ENCODE peak calls at places on chromosome 2, in five cellular contexts. Z, X, A, T and P are unnamed samples.

GRCh38 chr2:147330925-147331324 is 513.9 kb upstream of the ACVR2A start:
- DNase-seq in T (no peak), Z (no peak), X (no peak), A (no peak), P (no peak)

GRCh38 chr2:47078541-47079482 is 76.3 kb downstream of the STPG4 start:
- DNase-seq in T (no peak), A (no peak), Z (no peak), X (no peak), P (no peak)

GRCh38 chr2:101580528-101580927 is 105.6 kb upstream of the RFX8 start:
- DNase-seq in Z (no peak), X (no peak), T (no peak), A (no peak), P (no peak)

GRCh38 chr2:122531803-122532344 is 776.4 kb downstream of the TSN start:
- DNase-seq in T (peak), X (no peak), A (no peak), Z (no peak), P (no peak)

GRCh38 chr2:186641807-186642321 is 52.0 kb upstream of the FAM171B start:
- DNase-seq in T (peak), X (no peak), A (no peak), Z (peak), P (peak)

GRCh38 chr2:72134408-72134996 is 13.2 kb downstream of the CYP26B1 start:
- DNase-seq in Z (no peak), X (no peak), A (no peak), T (no peak), P (no peak)

GRCh38 chr2:112006076-112006410 is 49.0 kb upstream of the TMEM87B start:
- DNase-seq in T (no peak), Z (no peak), X (no peak), A (no peak), P (peak)

GRCh38 chr2:9518780-9519179 is 36.9 kb downstream of the ADAM17 start:
- DNase-seq in A (no peak), T (no peak), X (no peak), Z (no peak), P (no peak)

GRCh38 chr2:36507408-36507812 is 90.6 kb downstream of the FEZ2 start:
- DNase-seq in X (no peak), A (no peak), T (peak), Z (peak), P (peak)

GRCh38 chr2:196954001-196954400 is 27.5 kb upstream of the PGAP1 start:
- DNase-seq in T (peak), X (no peak), A (no peak), Z (no peak), P (no peak)

GRCh38 chr2:75609937-75610508 is 36.6 kb upstream of the MRPL19 start:
- DNase-seq in A (no peak), X (no peak), T (no peak), Z (no peak), P (peak)

GRCh38 chr2:50042794-50043193 is 888.5 kb upstream of the FSHR start:
- DNase-seq in A (no peak), Z (no peak), X (no peak), T (no peak), P (no peak)

GRCh38 chr2:65918760-65919187 is 486.4 kb upstream of the SPRED2 start:
- DNase-seq in A (no peak), X (no peak), T (peak), Z (no peak), P (no peak)

GRCh38 chr2:138515084-138515483 is 13.5 kb downstream of the SPOPL start:
- DNase-seq in T (no peak), A (no peak), X (no peak), Z (no peak), P (no peak)

GRCh38 chr2:209998596-209998995 is 3.8 kb upstream of the RPE start:
- DNase-seq in X (no peak), T (no peak), A (no peak), Z (no peak), P (no peak)

GRCh38 chr2:48319863-48320262 is 210.1 kb upstream of the STON1 start:
- DNase-seq in Z (no peak), A (no peak), T (no peak), X (no peak), P (no peak)

GRCh38 chr2:74740395-74741075 is 86.5 kb downstream of the SEMA4F start:
- DNase-seq in X (no peak), T (no peak), A (no peak), Z (peak), P (peak)

GRCh38 chr2:75146221-75146902 is 53.0 kb downstream of the TACR1 start:
- DNase-seq in A (no peak), Z (peak), T (no peak), X (no peak), P (no peak)

GRCh38 chr2:18245375-18245774 is 315.1 kb downstream of the RDH14 start:
- DNase-seq in X (no peak), T (no peak), Z (no peak), A (no peak), P (no peak)

GRCh38 chr2:85744771-85745601 is 8.8 kb upstream of the ATOH8 start:
- DNase-seq in A (no peak), T (no peak), Z (peak), X (no peak), P (peak)

GRCh38 chr2:25698752-25699151 is 25.4 kb upstream of the DTNB start:
- DNase-seq in A (no peak), T (peak), Z (no peak), X (no peak), P (peak)

GRCh38 chr2:225457462-225457861 is 58.0 kb downstream of the NYAP2 start:
- DNase-seq in X (no peak), A (no peak), Z (no peak), T (peak), P (no peak)

GRCh38 chr2:19802088-19802806 is 99.5 kb downstream of the TTC32 start:
- DNase-seq in X (no peak), Z (peak), A (no peak), T (no peak), P (peak)

GRCh38 chr2:65369980-65370379 is 62.4 kb downstream of the SPRED2 start:
- DNase-seq in X (no peak), Z (no peak), T (no peak), A (no peak), P (no peak)

GRCh38 chr2:212928681-212929080 is 222.7 kb downstream of the IKZF2 start:
- DNase-seq in T (no peak), A (no peak), X (no peak), Z (no peak), P (peak)

GRCh38 chr2:196335238-196335637 is 163.9 kb upstream of the STK17B start:
- DNase-seq in T (peak), Z (peak), A (no peak), X (no peak), P (peak)

GRCh38 chr2:176162911-176163654 is 6.0 kb downstream of the HOXD3 start:
- DNase-seq in X (no peak), Z (no peak), T (no peak), A (no peak), P (no peak)

GRCh38 chr2:238330391-238330790 is 10.1 kb downstream of the TRAF3IP1 start:
- DNase-seq in T (no peak), Z (no peak), X (peak), A (no peak), P (no peak)